ENCODE peak calls at places on chromosomes 6 and 20, in five cellular contexts. Y is KBM-7; L is H54; F is right cardiac atrium; D is effector memory CD8-positive, alpha-beta T cell. T is an unnamed sample.
A peak's percentile ranks its signal among the peaks of the same experiment; 100 is the strongest.

GRCh38 chr20:58833921-58834320 is 16.8 kb downstream of the GNAS-AS1 start:
- DNase-seq in Y (no peak), L (no peak), F (no peak), D (no peak), T (no peak)

GRCh38 chr6:16486661-16487060 is 248.3 kb downstream of the GMPR start:
- DNase-seq in Y (no peak), L (no peak), F (no peak), D (peak; percentile 44), T (no peak)

GRCh38 chr20:36344517-36345132 is 38.5 kb downstream of the DLGAP4 start:
- DNase-seq in Y (peak; percentile 50), L (peak; percentile 63), F (peak; percentile 33), D (no peak), T (no peak)

GRCh38 chr6:144316866-144317204 is 31.7 kb downstream of the UTRN start:
- DNase-seq in Y (no peak), L (no peak), F (no peak), D (no peak), T (no peak)

GRCh38 chr6:33875696-33876095 is 71.9 kb upstream of the MLN start:
- DNase-seq in Y (no peak), L (no peak), F (no peak), D (no peak), T (no peak)

GRCh38 chr6:15283986-15284361 is 38.1 kb downstream of the JARID2 start:
- DNase-seq in Y (no peak), L (no peak), F (no peak), D (no peak), T (no peak)

GRCh38 chr20:4563534-4563933 is 158.2 kb upstream of the PRND start:
- DNase-seq in Y (peak; percentile 35), L (no peak), F (peak; percentile 14), D (no peak), T (peak; percentile 47)

GRCh38 chr20:53364617-53365016 is 229.0 kb downstream of the ZNF217 start:
- DNase-seq in Y (no peak), L (no peak), F (no peak), D (no peak), T (no peak)

GRCh38 chr6:38058022-38058421 is 238.5 kb downstream of the ZFAND3 start:
- DNase-seq in Y (no peak), L (peak; percentile 14), F (no peak), D (no peak), T (no peak)